ENCODE peak calls at places on chromosomes 3 and 15, in four cellular contexts. One of them, this sample, is unnamed.

GRCh38 chr3:107882261-107882660 is 208.6 kb downstream of the CD47 start:
- DNase-seq in SK-N-SH: no peak
- DNase-seq in H1: no peak
- DNase-seq in HepG2: no peak
- DNase-seq in this sample: no peak

GRCh38 chr3:13011369-13012227 is 61.6 kb downstream of the IQSEC1 start:
- DNase-seq in SK-N-SH: no peak
- DNase-seq in H1: no peak
- DNase-seq in HepG2: peak
- DNase-seq in this sample: peak

GRCh38 chr3:56111651-56112250 is 356.5 kb downstream of the ERC2 start:
- DNase-seq in SK-N-SH: no peak
- DNase-seq in H1: no peak
- DNase-seq in HepG2: no peak
- DNase-seq in this sample: no peak

GRCh38 chr3:178231645-178232044 is 304.6 kb upstream of the KCNMB2 start:
- DNase-seq in SK-N-SH: no peak
- DNase-seq in H1: no peak
- DNase-seq in HepG2: no peak
- DNase-seq in this sample: no peak

GRCh38 chr3:30435950-30436349 is 170.5 kb upstream of the TGFBR2 start:
- DNase-seq in SK-N-SH: no peak
- DNase-seq in H1: no peak
- DNase-seq in HepG2: no peak
- DNase-seq in this sample: no peak

GRCh38 chr3:161552984-161553383 is 56.4 kb downstream of the OTOL1 start:
- DNase-seq in SK-N-SH: no peak
- DNase-seq in H1: no peak
- DNase-seq in HepG2: no peak
- DNase-seq in this sample: no peak

GRCh38 chr3:134065836-134066538 is 36.3 kb upstream of the SLCO2A1 start:
- DNase-seq in SK-N-SH: no peak
- DNase-seq in H1: no peak
- DNase-seq in HepG2: no peak
- DNase-seq in this sample: no peak

GRCh38 chr3:182094321-182094720 is 382.6 kb downstream of the SOX2 start:
- DNase-seq in SK-N-SH: no peak
- DNase-seq in H1: no peak
- DNase-seq in HepG2: no peak
- DNase-seq in this sample: no peak

GRCh38 chr3:15611018-15611417 is 9.5 kb downstream of the BTD start:
- DNase-seq in SK-N-SH: no peak
- DNase-seq in H1: no peak
- DNase-seq in HepG2: no peak
- DNase-seq in this sample: no peak

GRCh38 chr15:40080847-40081246 is 27.8 kb downstream of the BMF start:
- DNase-seq in SK-N-SH: no peak
- DNase-seq in H1: no peak
- DNase-seq in HepG2: no peak
- DNase-seq in this sample: no peak

GRCh38 chr3:127535901-127536817 is 54.4 kb downstream of the TPRA1 start:
- DNase-seq in SK-N-SH: no peak
- DNase-seq in H1: no peak
- DNase-seq in HepG2: no peak
- DNase-seq in this sample: no peak

GRCh38 chr3:13850161-13850945 is 29.5 kb downstream of the WNT7A start:
- DNase-seq in SK-N-SH: no peak
- DNase-seq in H1: peak
- DNase-seq in HepG2: peak
- DNase-seq in this sample: peak

GRCh38 chr3:113166719-113167492 is 44.5 kb upstream of the BOC start:
- DNase-seq in SK-N-SH: peak
- DNase-seq in H1: no peak
- DNase-seq in HepG2: no peak
- DNase-seq in this sample: no peak

GRCh38 chr3:159273070-159273469 is 471.2 kb downstream of the MFSD1 start:
- DNase-seq in SK-N-SH: peak
- DNase-seq in H1: no peak
- DNase-seq in HepG2: no peak
- DNase-seq in this sample: no peak

GRCh38 chr3:193014961-193015360 is 97.3 kb upstream of the MB21D2 start:
- DNase-seq in SK-N-SH: no peak
- DNase-seq in H1: no peak
- DNase-seq in HepG2: no peak
- DNase-seq in this sample: no peak

GRCh38 chr15:77032052-77032646 is 37.2 kb downstream of the PSTPIP1 start:
- DNase-seq in SK-N-SH: peak
- DNase-seq in H1: no peak
- DNase-seq in HepG2: peak
- DNase-seq in this sample: no peak

GRCh38 chr15:77029166-77030041 is 34.5 kb downstream of the PSTPIP1 start:
- DNase-seq in SK-N-SH: peak
- DNase-seq in H1: no peak
- DNase-seq in HepG2: no peak
- DNase-seq in this sample: no peak

GRCh38 chr15:77031376-77032050 is 36.6 kb downstream of the PSTPIP1 start:
- DNase-seq in SK-N-SH: peak
- DNase-seq in H1: no peak
- DNase-seq in HepG2: peak
- DNase-seq in this sample: no peak

GRCh38 chr15:77030042-77030927 is 35.4 kb downstream of the PSTPIP1 start:
- DNase-seq in SK-N-SH: peak
- DNase-seq in H1: no peak
- DNase-seq in HepG2: no peak
- DNase-seq in this sample: no peak

DNA sequence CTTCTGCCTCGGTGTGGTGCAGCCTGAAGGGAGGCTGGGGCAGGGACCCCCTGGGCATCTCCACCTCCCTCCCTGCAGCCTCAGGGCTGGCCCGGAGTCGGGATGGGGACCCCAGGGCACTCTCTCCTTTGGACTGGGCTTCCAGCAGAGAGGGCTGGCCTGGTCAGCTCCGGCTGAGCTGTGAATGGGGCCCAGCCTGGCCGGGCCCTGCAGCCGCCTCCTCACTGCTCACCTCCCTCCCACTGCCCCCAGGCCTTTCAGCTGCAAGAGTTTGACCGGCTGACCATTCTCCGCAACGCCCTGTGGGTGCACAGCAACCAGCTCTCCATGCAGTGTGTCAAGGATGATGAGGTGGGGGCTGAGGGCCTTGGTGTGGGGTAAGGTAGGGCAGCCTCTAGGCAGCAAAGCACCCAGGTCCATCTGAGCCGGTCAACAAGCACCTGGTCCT is 36.0 kb downstream of the PSTPIP1 start:
- DNase-seq in SK-N-SH: peak
- DNase-seq in H1: no peak
- DNase-seq in HepG2: no peak
- DNase-seq in this sample: no peak
- TF ChIP-seq JUND in SK-N-SH: no peak
- TF ChIP-seq JUND in H1: no peak
- TF ChIP-seq JUND in HepG2: no peak
- TF ChIP-seq JUND in this sample: no peak

GRCh38 chr3:141870091-141870687 is 6.3 kb upstream of the ATP1B3 start:
- DNase-seq in SK-N-SH: no peak
- DNase-seq in H1: no peak
- DNase-seq in HepG2: no peak
- DNase-seq in this sample: no peak
- TF ChIP-seq JUND in SK-N-SH: no peak
- TF ChIP-seq JUND in H1: no peak
- TF ChIP-seq JUND in HepG2: no peak
- TF ChIP-seq JUND in this sample: no peak

DNA sequence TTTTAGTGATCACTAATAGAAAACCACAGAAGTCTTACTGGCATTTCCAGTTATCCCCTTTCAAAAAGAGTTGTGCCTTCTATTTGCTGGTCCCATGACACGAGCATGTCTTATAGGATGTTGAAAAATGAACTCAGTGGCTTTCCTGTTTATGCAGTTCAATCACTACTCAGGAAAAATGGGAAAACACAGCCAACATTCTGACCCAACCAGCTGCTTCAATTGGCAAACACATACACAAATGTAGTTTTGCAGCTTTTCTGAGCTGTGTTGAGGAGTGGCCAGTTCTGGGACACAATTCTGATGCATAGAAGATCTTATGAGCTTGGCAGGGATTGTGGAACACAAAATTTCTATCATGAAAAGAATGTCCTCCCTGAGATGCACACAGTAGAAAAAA is 40.3 kb downstream of the FSTL1 start:
- DNase-seq in SK-N-SH: no peak
- DNase-seq in H1: no peak
- DNase-seq in HepG2: no peak
- DNase-seq in this sample: no peak
- TF ChIP-seq JUND in SK-N-SH: no peak
- TF ChIP-seq JUND in H1: no peak
- TF ChIP-seq JUND in HepG2: no peak
- TF ChIP-seq JUND in this sample: no peak

DNA sequence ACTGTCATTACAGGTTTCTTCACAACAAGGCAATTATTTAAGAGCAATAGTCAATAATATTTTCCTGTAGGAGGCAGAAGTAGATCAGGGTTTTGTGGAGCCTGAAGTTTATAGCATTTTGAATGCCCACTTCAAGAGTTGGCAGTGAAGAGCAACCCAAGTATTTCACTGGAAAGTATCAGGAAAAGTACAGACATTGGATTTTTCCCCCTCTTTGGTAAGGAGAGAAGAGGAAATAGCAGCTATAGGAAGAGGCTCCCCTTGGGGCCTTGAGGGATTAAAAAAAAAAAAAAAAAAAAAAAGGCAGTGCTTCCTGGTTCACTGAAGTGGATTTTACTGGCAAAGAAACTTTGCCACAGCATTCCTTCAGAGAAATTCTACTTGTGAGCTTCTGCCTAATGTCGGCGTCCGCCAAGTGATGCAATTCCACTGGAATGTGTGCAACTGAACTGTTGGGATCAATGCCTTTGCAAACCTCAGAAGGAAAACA is 5.7 kb upstream of the CNTN6 start:
- DNase-seq in SK-N-SH: no peak
- DNase-seq in H1: no peak
- DNase-seq in HepG2: no peak
- DNase-seq in this sample: peak
- TF ChIP-seq JUND in SK-N-SH: no peak
- TF ChIP-seq JUND in H1: no peak
- TF ChIP-seq JUND in HepG2: no peak
- TF ChIP-seq JUND in this sample: no peak

DNA sequence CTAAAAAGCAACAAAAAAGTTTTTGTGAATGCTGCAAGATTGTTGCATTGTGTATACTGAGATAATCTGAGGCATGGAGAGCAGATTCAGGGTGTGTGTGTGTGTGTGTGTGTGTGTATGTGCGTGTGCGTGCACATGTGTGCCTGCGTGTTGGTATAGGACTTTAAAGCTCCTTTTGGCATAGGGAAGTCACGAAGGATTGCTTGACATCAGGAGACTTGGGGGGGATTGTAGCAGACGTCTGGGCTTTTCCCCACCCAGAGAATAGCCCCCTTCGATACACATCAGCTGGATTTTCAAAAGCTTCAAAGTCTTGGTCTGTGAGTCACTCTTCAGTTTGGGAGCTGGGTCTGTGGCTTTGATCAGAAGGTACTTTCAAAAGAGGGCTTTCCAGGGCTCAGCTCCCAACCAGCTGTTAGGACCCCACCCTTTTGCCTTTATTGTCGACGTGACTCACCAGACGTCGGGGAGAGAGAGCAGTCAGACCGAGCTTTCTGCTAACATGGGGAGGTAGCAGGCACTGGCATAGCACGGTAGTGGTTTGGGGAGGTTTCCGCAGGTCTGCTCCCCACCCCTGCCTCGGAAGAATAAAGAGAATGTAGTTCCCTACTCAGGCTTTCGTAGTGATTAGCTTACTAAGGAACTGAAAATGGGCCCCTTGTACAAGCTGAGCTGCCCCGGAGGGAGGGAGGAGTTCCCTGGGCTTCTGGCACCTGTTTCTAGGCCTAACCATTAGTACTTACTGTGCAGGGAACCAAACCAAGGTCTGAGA is 4.7 kb downstream of the BHLHE40 start:
- DNase-seq in SK-N-SH: no peak
- DNase-seq in H1: no peak
- DNase-seq in HepG2: no peak
- DNase-seq in this sample: peak
- TF ChIP-seq JUND in SK-N-SH: peak
- TF ChIP-seq JUND in H1: no peak
- TF ChIP-seq JUND in HepG2: no peak
- TF ChIP-seq JUND in this sample: no peak

GRCh38 chr3:52052831-52053306 is 3.5 kb downstream of the DUSP7 start:
- DNase-seq in SK-N-SH: peak
- DNase-seq in H1: no peak
- DNase-seq in HepG2: peak
- DNase-seq in this sample: no peak
- TF ChIP-seq JUND in SK-N-SH: no peak
- TF ChIP-seq JUND in H1: no peak
- TF ChIP-seq JUND in HepG2: no peak
- TF ChIP-seq JUND in this sample: no peak

This sample was measured in T47D.